ENCODE peak calls at places on chromosomes 12 and 14, in four cellular contexts. One of them, this sample, is unnamed. For H3K4me1, the result is how much of the 10 kb centered on the place peaks cover.

GRCh38 chr12:3120701-3121100 is 43.5 kb downstream of the TSPAN9 start:
- DNase-seq in suprapubic skin: no peak
- DNase-seq in adrenal gland: no peak
- DNase-seq in IMR-90: no peak
- DNase-seq in this sample: no peak

GRCh38 chr12:104605685-104606084 is 148.9 kb downstream of the CHST11 start:
- DNase-seq in suprapubic skin: peak
- DNase-seq in adrenal gland: peak
- DNase-seq in IMR-90: no peak
- DNase-seq in this sample: peak

GRCh38 chr14:102512713-102513373 is 3.3 kb upstream of the ANKRD9 start:
- DNase-seq in suprapubic skin: no peak
- DNase-seq in adrenal gland: no peak
- DNase-seq in IMR-90: no peak
- DNase-seq in this sample: no peak

GRCh38 chr14:101134161-101134631 is 230.7 kb upstream of the RTL1 start:
- DNase-seq in suprapubic skin: no peak
- DNase-seq in adrenal gland: no peak
- DNase-seq in IMR-90: no peak
- DNase-seq in this sample: no peak

GRCh38 chr12:117151195-117152031 is 38.9 kb downstream of the FBXO21 start:
- DNase-seq in suprapubic skin: peak
- DNase-seq in adrenal gland: peak
- DNase-seq in IMR-90: peak
- DNase-seq in this sample: peak

GRCh38 chr14:83172363-83172762 is 1638.7 kb upstream of the SEL1L start:
- DNase-seq in suprapubic skin: no peak
- DNase-seq in adrenal gland: no peak
- DNase-seq in IMR-90: peak
- DNase-seq in this sample: no peak

GRCh38 chr14:103103461-103104388 is 9.2 kb downstream of the EXOC3L4 start:
- DNase-seq in suprapubic skin: no peak
- DNase-seq in adrenal gland: no peak
- DNase-seq in IMR-90: peak
- DNase-seq in this sample: no peak

GRCh38 chr14:88706425-88706824 is 86.3 kb downstream of the EML5 start:
- DNase-seq in suprapubic skin: no peak
- DNase-seq in adrenal gland: no peak
- DNase-seq in IMR-90: peak
- DNase-seq in this sample: no peak

GRCh38 chr12:21606175-21606574 is 1.5 kb upstream of the GYS2 start:
- DNase-seq in suprapubic skin: no peak
- DNase-seq in adrenal gland: no peak
- DNase-seq in IMR-90: no peak
- DNase-seq in this sample: no peak

GRCh38 chr12:57603758-57604453 is 718 bp upstream of the DTX3 start:
- DNase-seq in suprapubic skin: no peak
- DNase-seq in adrenal gland: peak
- DNase-seq in IMR-90: peak
- DNase-seq in this sample: no peak

GRCh38 chr14:32469388-32470160 is 140.5 kb downstream of the AKAP6 start:
- DNase-seq in suprapubic skin: no peak
- DNase-seq in adrenal gland: no peak
- DNase-seq in IMR-90: peak
- DNase-seq in this sample: no peak

GRCh38 chr14:79543966-79544365 is 667.3 kb downstream of the DIO2 start:
- DNase-seq in suprapubic skin: no peak
- DNase-seq in adrenal gland: no peak
- DNase-seq in IMR-90: peak
- DNase-seq in this sample: no peak

GRCh38 chr14:103391048-103391447 is 5.8 kb downstream of the MARK3 start:
- DNase-seq in suprapubic skin: no peak
- DNase-seq in adrenal gland: peak
- DNase-seq in IMR-90: peak
- DNase-seq in this sample: no peak

DNA sequence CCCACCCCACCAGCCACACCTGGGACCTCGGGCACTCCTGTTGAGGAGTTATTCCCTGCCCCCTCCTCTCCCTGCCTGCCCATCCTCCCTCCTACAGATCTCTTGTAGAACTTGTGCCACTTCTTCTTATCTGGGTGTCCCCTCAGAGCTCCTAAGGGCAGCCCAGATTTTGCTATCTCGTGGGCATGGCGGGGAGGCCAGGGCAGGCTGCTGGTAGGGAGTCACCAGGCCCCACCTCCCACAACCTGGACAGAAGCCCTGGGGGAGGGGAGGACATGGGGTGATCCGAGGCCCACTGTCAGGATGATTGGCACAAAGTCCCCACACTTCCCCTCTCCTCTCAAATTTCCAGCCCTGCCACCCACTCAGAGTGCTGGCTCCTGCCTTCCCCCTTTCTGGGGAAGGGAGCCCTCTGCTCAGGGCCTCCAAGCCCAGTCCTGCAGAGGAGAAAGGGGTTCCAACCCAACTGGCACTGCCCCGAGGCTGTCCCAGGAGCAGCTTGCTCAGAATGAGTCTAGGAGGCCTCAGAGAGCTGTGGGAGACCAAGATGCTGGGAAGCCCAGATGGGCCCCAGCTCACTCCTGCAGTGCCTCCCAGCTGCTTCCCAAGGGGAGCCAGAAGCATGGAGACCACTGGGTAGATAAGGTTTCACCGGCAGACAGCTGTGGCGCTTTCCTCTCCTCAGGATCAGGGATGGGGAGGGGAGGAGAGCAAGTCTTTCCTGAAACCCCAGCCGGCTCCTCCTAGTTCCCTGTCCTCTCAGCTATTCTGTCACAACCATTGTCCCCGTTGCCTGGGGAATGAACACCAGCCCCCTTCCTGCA is 82.8 kb downstream of the B4GALNT3 start:
- DNase-seq in suprapubic skin: no peak
- DNase-seq in adrenal gland: no peak
- DNase-seq in IMR-90: no peak
- DNase-seq in this sample: no peak
- H3K27ac ChIP-seq in suprapubic skin: no peak
- H3K27ac ChIP-seq in adrenal gland: no peak
- H3K27ac ChIP-seq in IMR-90: no peak
- H3K27ac ChIP-seq in this sample: no peak

GRCh38 chr12:8642775-8643174 is 19.9 kb downstream of the MFAP5 start:
- DNase-seq in suprapubic skin: no peak
- DNase-seq in adrenal gland: no peak
- DNase-seq in IMR-90: no peak
- DNase-seq in this sample: no peak

GRCh38 chr12:8647968-8648367 is 14.7 kb downstream of the MFAP5 start:
- DNase-seq in suprapubic skin: no peak
- DNase-seq in adrenal gland: no peak
- DNase-seq in IMR-90: no peak
- DNase-seq in this sample: no peak

GRCh38 chr12:8639936-8640335 is 22.7 kb downstream of the MFAP5 start:
- DNase-seq in suprapubic skin: no peak
- DNase-seq in adrenal gland: no peak
- DNase-seq in IMR-90: no peak
- DNase-seq in this sample: no peak

GRCh38 chr12:8648598-8649205 is 13.9 kb downstream of the MFAP5 start:
- DNase-seq in suprapubic skin: no peak
- DNase-seq in adrenal gland: no peak
- DNase-seq in IMR-90: no peak
- DNase-seq in this sample: no peak

DNA sequence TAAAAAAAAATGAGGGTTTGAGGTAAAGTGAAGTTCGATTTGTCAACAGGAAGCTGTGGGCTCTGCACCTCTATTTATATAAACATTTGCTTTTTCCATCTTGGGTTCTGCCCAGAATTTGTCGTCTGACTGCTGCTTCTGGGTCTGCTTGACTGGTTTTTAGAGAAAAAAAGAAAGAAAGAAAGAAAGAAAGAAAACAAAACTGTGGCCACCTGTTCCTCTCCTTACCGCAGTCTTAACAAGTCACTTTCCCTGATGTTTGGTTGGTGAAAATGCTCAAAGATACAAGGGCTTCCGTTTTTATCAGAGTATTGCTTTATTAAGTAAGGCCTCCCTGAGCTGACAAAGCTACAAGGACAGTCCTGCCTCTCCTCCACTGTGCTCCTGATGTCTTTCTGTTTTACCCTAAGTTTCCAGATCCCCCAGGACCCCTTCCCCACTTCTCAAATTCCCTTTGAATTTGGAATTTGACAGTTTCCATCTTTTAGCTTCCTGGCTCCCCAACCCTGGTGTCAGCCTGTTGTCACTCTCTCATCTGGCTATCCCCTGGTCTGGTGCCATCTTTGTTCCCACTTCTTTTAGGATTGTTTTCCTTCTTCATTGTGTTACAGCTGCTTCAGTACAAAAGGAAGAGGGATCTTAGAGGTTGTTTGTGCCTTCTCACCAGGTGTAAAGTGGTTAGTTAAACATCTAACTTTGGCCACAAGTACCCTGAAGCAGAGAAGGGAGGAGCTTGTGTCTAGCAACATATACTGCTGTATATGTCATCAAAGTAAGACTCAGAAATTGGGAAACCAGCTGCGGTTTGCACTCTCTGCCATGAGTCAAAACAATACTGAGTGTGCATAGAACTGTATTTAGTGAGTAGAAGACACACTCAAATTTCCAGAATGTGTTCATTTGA is 18.0 kb downstream of the MFAP5 start:
- DNase-seq in suprapubic skin: no peak
- DNase-seq in adrenal gland: no peak
- DNase-seq in IMR-90: no peak
- DNase-seq in this sample: no peak
- TF ChIP-seq POLR2A in suprapubic skin: no peak
- TF ChIP-seq POLR2A in adrenal gland: no peak
- TF ChIP-seq POLR2A in IMR-90: no peak
- TF ChIP-seq POLR2A in this sample: no peak

GRCh38 chr12:6221146-6221545 is 20.9 kb downstream of the CD9 start:
- DNase-seq in suprapubic skin: no peak
- DNase-seq in adrenal gland: no peak
- DNase-seq in IMR-90: no peak
- DNase-seq in this sample: no peak
- H3K4me1 ChIP-seq in suprapubic skin: half or more
- H3K4me1 ChIP-seq in adrenal gland: half or more
- H3K4me1 ChIP-seq in IMR-90: under half
- H3K4me1 ChIP-seq in this sample: under half

GRCh38 chr12:75836533-75836932 is 195.0 kb downstream of the PHLDA1 start:
- DNase-seq in suprapubic skin: no peak
- DNase-seq in adrenal gland: no peak
- DNase-seq in IMR-90: no peak
- DNase-seq in this sample: no peak
- H3K27ac ChIP-seq in suprapubic skin: no peak
- H3K27ac ChIP-seq in adrenal gland: no peak
- H3K27ac ChIP-seq in IMR-90: peak
- H3K27ac ChIP-seq in this sample: no peak